ENCODE peak calls at places on chromosomes 3 and 15, in four cellular contexts. One of them, this sample, is unnamed. For H3K9me3, the result is how much of the 10 kb centered on the place peaks cover.

GRCh38 chr3:141992512-141992911 is 116.1 kb downstream of the ATP1B3 start:
- DNase-seq in cardiac muscle cell: no peak
- DNase-seq in NT2/D1: no peak
- DNase-seq in left ventricle myocardium inferior: no peak
- DNase-seq in this sample: no peak

GRCh38 chr3:160485931-160486330 is 36.3 kb upstream of the TRIM59 start:
- DNase-seq in NT2/D1: no peak
- DNase-seq in cardiac muscle cell: no peak
- DNase-seq in left ventricle myocardium inferior: no peak
- DNase-seq in this sample: no peak

GRCh38 chr3:43302116-43302880 is 16.0 kb downstream of the SNRK start:
- DNase-seq in cardiac muscle cell: no peak
- DNase-seq in left ventricle myocardium inferior: no peak
- DNase-seq in NT2/D1: no peak
- DNase-seq in this sample: no peak

GRCh38 chr3:102235679-102236078 is 199.1 kb upstream of the ZPLD1 start:
- DNase-seq in left ventricle myocardium inferior: no peak
- DNase-seq in cardiac muscle cell: no peak
- DNase-seq in NT2/D1: peak
- DNase-seq in this sample: peak

GRCh38 chr15:65532738-65533051 is 2.4 kb downstream of the HACD3 start:
- DNase-seq in left ventricle myocardium inferior: no peak
- DNase-seq in cardiac muscle cell: no peak
- DNase-seq in NT2/D1: no peak
- DNase-seq in this sample: no peak

GRCh38 chr3:85342915-85343314 is 384.1 kb downstream of the CADM2 start:
- DNase-seq in cardiac muscle cell: peak
- DNase-seq in left ventricle myocardium inferior: no peak
- DNase-seq in NT2/D1: no peak
- DNase-seq in this sample: peak

GRCh38 chr3:52277972-52278509 is 408 bp downstream of the WDR82 start:
- DNase-seq in cardiac muscle cell: peak
- DNase-seq in NT2/D1: no peak
- DNase-seq in left ventricle myocardium inferior: no peak
- DNase-seq in this sample: peak

GRCh38 chr3:98573231-98573728 is 20.1 kb downstream of the CPOX start:
- DNase-seq in NT2/D1: no peak
- DNase-seq in cardiac muscle cell: no peak
- DNase-seq in left ventricle myocardium inferior: no peak
- DNase-seq in this sample: no peak

GRCh38 chr3:145798691-145799550 is 362.1 kb downstream of the PLOD2 start:
- DNase-seq in left ventricle myocardium inferior: no peak
- DNase-seq in cardiac muscle cell: peak
- DNase-seq in NT2/D1: no peak
- DNase-seq in this sample: no peak

GRCh38 chr15:43150171-43150929 is 17.0 kb downstream of the TMEM62 start:
- DNase-seq in NT2/D1: no peak
- DNase-seq in cardiac muscle cell: no peak
- DNase-seq in left ventricle myocardium inferior: no peak
- DNase-seq in this sample: no peak

GRCh38 chr15:58628206-58629057 is 121.1 kb downstream of the ADAM10 start:
- DNase-seq in cardiac muscle cell: no peak
- DNase-seq in left ventricle myocardium inferior: no peak
- DNase-seq in NT2/D1: no peak
- DNase-seq in this sample: no peak

GRCh38 chr15:40511472-40512133 is 40.8 kb downstream of the CHST14 start:
- DNase-seq in cardiac muscle cell: peak
- DNase-seq in NT2/D1: peak
- DNase-seq in left ventricle myocardium inferior: peak
- DNase-seq in this sample: peak

GRCh38 chr3:181461381-181461780 is 250.3 kb upstream of the SOX2 start:
- DNase-seq in cardiac muscle cell: no peak
- DNase-seq in NT2/D1: no peak
- DNase-seq in left ventricle myocardium inferior: no peak
- DNase-seq in this sample: no peak

GRCh38 chr3:176513604-176514003 is 683.7 kb downstream of the TBL1XR1 start:
- DNase-seq in left ventricle myocardium inferior: no peak
- DNase-seq in NT2/D1: no peak
- DNase-seq in cardiac muscle cell: peak
- DNase-seq in this sample: no peak

GRCh38 chr3:10516835-10517465 is 11.6 kb upstream of the ATP2B2 start:
- DNase-seq in NT2/D1: no peak
- DNase-seq in left ventricle myocardium inferior: no peak
- DNase-seq in cardiac muscle cell: peak
- DNase-seq in this sample: no peak

GRCh38 chr15:91472316-91472756 is 372.3 kb downstream of the SV2B start:
- DNase-seq in left ventricle myocardium inferior: no peak
- DNase-seq in cardiac muscle cell: no peak
- DNase-seq in NT2/D1: no peak
- DNase-seq in this sample: no peak

GRCh38 chr15:88707766-88708165 is 69.0 kb downstream of the ISG20 start:
- DNase-seq in left ventricle myocardium inferior: no peak
- DNase-seq in cardiac muscle cell: no peak
- DNase-seq in NT2/D1: no peak
- DNase-seq in this sample: no peak

GRCh38 chr15:92733934-92734521 is 78.5 kb upstream of the FAM174B start:
- DNase-seq in cardiac muscle cell: no peak
- DNase-seq in left ventricle myocardium inferior: peak
- DNase-seq in NT2/D1: no peak
- DNase-seq in this sample: peak

GRCh38 chr3:64530434-64531049 is 157.3 kb downstream of the ADAMTS9 start:
- DNase-seq in cardiac muscle cell: peak
- DNase-seq in NT2/D1: peak
- DNase-seq in left ventricle myocardium inferior: no peak
- DNase-seq in this sample: peak

GRCh38 chr3:188956839-188957489 is 214.8 kb upstream of the TPRG1 start:
- DNase-seq in NT2/D1: peak
- DNase-seq in left ventricle myocardium inferior: no peak
- DNase-seq in cardiac muscle cell: peak
- DNase-seq in this sample: no peak

GRCh38 chr3:196634851-196635250 is 4.6 kb upstream of the NRROS start:
- DNase-seq in cardiac muscle cell: no peak
- DNase-seq in left ventricle myocardium inferior: no peak
- DNase-seq in NT2/D1: no peak
- DNase-seq in this sample: no peak

GRCh38 chr15:43998607-43999006 is 171.8 kb downstream of the WDR76 start:
- DNase-seq in NT2/D1: no peak
- DNase-seq in cardiac muscle cell: no peak
- DNase-seq in left ventricle myocardium inferior: peak
- DNase-seq in this sample: peak

GRCh38 chr3:137013955-137014688 is 56.3 kb downstream of the IL20RB start:
- DNase-seq in left ventricle myocardium inferior: peak
- DNase-seq in cardiac muscle cell: peak
- DNase-seq in NT2/D1: peak
- DNase-seq in this sample: peak

GRCh38 chr15:80609111-80609510 is 86.0 kb upstream of the ABHD17C start:
- DNase-seq in left ventricle myocardium inferior: no peak
- DNase-seq in cardiac muscle cell: no peak
- DNase-seq in NT2/D1: no peak
- DNase-seq in this sample: no peak

GRCh38 chr3:45981321-45982038 is 14.1 kb downstream of the FYCO1 start:
- DNase-seq in NT2/D1: no peak
- DNase-seq in cardiac muscle cell: peak
- DNase-seq in left ventricle myocardium inferior: no peak
- DNase-seq in this sample: no peak

GRCh38 chr15:63991706-63992105 is 54.6 kb downstream of the DAPK2 start:
- DNase-seq in cardiac muscle cell: no peak
- DNase-seq in left ventricle myocardium inferior: no peak
- DNase-seq in NT2/D1: no peak
- DNase-seq in this sample: no peak

GRCh38 chr15:60795889-60796288 is 316.9 kb upstream of the ICE2 start:
- DNase-seq in left ventricle myocardium inferior: no peak
- DNase-seq in cardiac muscle cell: no peak
- DNase-seq in NT2/D1: no peak
- DNase-seq in this sample: no peak

GRCh38 chr3:11060500-11061251 is 68.1 kb downstream of the SLC6A1 start:
- DNase-seq in left ventricle myocardium inferior: peak
- DNase-seq in cardiac muscle cell: peak
- DNase-seq in NT2/D1: peak
- DNase-seq in this sample: peak

GRCh38 chr3:122092460-122093165 is 37.5 kb downstream of the CD86 start:
- DNase-seq in left ventricle myocardium inferior: peak
- DNase-seq in NT2/D1: peak
- DNase-seq in cardiac muscle cell: no peak
- DNase-seq in this sample: peak

GRCh38 chr3:37511357-37511970 is 337.1 kb upstream of the LRRFIP2 start:
- DNase-seq in left ventricle myocardium inferior: peak
- DNase-seq in cardiac muscle cell: no peak
- DNase-seq in NT2/D1: no peak
- DNase-seq in this sample: no peak

GRCh38 chr3:81622395-81622794 is 139.1 kb downstream of the GBE1 start:
- DNase-seq in cardiac muscle cell: no peak
- DNase-seq in NT2/D1: no peak
- DNase-seq in left ventricle myocardium inferior: no peak
- DNase-seq in this sample: no peak

GRCh38 chr3:129768728-129769127 is 124.8 kb downstream of the TMCC1 start:
- DNase-seq in NT2/D1: no peak
- DNase-seq in cardiac muscle cell: peak
- DNase-seq in left ventricle myocardium inferior: no peak
- DNase-seq in this sample: no peak

GRCh38 chr3:20254268-20255117 is 68.5 kb upstream of the SGO1 start:
- DNase-seq in left ventricle myocardium inferior: no peak
- DNase-seq in cardiac muscle cell: no peak
- DNase-seq in NT2/D1: no peak
- DNase-seq in this sample: no peak

GRCh38 chr3:14130230-14130629 is 5.4 kb downstream of the TMEM43 start:
- DNase-seq in cardiac muscle cell: no peak
- DNase-seq in left ventricle myocardium inferior: no peak
- DNase-seq in NT2/D1: no peak
- DNase-seq in this sample: no peak

GRCh38 chr15:51801391-51801835 is 28.0 kb upstream of the TMOD3 start:
- DNase-seq in left ventricle myocardium inferior: peak
- DNase-seq in NT2/D1: no peak
- DNase-seq in cardiac muscle cell: peak
- DNase-seq in this sample: peak

DNA sequence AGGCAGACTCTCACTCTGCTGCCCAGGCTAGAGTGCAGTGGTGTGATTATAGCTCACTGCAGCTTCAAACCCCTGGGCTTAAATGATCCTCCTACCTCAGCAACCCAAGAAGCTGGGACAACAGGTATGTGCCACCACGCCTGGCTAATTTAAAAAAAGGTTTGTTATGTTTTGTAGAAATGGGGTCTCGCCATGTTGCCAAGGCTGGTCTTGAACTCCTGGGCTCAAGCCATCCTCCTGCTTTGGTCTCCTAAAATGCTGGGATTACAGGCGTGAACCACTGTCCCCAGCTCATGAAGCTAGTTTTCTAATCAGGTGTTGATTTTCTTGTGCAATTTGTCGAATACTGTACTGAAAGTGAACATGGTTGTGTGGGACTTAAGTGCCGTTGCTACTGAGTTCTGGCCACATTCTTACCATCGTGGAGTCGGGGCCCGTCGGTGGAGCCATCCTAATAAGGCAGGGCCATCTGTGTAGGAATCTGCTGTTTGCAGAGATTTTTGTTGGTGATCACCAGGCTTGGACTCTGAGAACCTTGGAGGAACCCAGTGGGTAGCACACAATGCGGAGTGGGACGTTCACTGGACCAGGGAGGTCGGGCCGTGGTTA is 193.2 kb downstream of the GOLGA6L6 start:
- DNase-seq in NT2/D1: no peak
- DNase-seq in cardiac muscle cell: no peak
- DNase-seq in left ventricle myocardium inferior: no peak
- DNase-seq in this sample: no peak
- H3K9me3 ChIP-seq in NT2/D1: under half
- H3K9me3 ChIP-seq in cardiac muscle cell: under half
- H3K9me3 ChIP-seq in left ventricle myocardium inferior: under half
- H3K9me3 ChIP-seq in this sample: under half

DNA sequence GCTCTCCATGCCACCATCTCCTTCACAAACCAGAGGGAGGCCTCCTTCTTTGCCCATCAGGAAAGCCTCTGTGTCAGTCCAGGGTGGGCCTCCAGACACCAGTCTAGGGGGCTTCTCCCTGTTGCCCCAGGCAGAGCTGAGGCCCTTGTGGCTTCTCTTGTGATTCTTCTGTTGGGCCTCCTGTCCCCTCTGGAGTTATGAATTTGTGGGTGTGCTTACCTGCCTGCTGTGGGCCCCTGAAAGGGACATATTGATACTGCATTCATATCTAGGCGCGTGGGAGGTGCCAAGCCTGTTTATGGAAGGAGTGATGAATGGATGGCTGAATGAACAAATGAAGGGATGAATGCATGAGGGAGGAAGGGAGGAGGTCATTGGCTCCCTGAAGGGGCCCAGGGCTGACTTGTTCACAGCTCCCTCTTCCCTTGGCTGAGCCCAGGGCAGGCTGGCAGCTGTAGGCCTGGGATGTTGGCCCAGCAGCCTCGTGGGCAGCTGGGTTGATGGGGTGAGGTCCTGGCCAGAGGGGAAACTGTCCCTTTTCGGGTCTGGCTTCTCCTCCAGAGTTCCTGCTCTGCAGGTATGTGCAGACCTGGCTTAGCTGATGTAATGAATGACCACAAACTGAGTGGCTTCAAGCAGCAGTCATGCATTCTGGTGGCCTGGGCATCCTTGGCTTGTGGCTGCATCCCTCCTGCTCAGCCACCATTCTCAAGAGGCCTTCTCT is 195.4 kb downstream of the GOLGA6L6 start:
- DNase-seq in cardiac muscle cell: no peak
- DNase-seq in left ventricle myocardium inferior: no peak
- DNase-seq in NT2/D1: no peak
- DNase-seq in this sample: peak
- H3K9me3 ChIP-seq in cardiac muscle cell: under half
- H3K9me3 ChIP-seq in left ventricle myocardium inferior: under half
- H3K9me3 ChIP-seq in NT2/D1: under half
- H3K9me3 ChIP-seq in this sample: under half

GRCh38 chr15:28917791-28918140 is 32.0 kb downstream of the APBA2 start:
- DNase-seq in left ventricle myocardium inferior: no peak
- DNase-seq in NT2/D1: no peak
- DNase-seq in cardiac muscle cell: no peak
- DNase-seq in this sample: no peak
- H3K9me3 ChIP-seq in left ventricle myocardium inferior: under half
- H3K9me3 ChIP-seq in NT2/D1: under half
- H3K9me3 ChIP-seq in cardiac muscle cell: under half
- H3K9me3 ChIP-seq in this sample: under half

DNA sequence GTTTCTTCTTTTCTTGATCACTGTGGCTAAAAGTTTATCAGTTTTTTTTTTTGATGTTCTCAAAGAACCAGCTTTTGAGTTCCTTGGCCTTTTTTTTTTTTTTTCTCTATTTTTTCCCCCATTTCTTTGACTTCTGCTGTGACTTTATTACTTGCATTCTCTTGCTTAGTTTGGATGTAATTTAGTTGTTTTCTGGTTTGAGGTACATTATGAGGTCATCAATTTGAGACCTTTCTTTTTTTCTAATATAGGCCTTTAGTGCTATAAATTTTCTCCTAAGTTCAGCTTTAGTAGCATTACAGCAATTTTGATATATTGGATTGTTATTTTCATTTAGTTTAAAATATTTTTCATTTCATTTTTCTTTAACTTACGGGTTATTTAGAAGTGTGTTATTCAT is 35.3 kb downstream of the TCF12 start:
- DNase-seq in NT2/D1: no peak
- DNase-seq in left ventricle myocardium inferior: no peak
- DNase-seq in cardiac muscle cell: no peak
- DNase-seq in this sample: no peak
- H3K9me3 ChIP-seq in NT2/D1: under half
- H3K9me3 ChIP-seq in left ventricle myocardium inferior: under half
- H3K9me3 ChIP-seq in cardiac muscle cell: under half
- H3K9me3 ChIP-seq in this sample: under half